ENCODE peak calls at places on chromosomes 13 and 19, in five cellular contexts. U is H1, H is HEK293T, R is GM12878, O is HepG2. W is an unnamed sample.

GRCh38 chr19:17829855-17830566 is 8.7 kb upstream of the INSL3 start:
- DNase-seq in O (no peak), R (no peak), U (peak), H (peak), W (peak)

GRCh38 chr13:51241720-51242119 is 19.5 kb downstream of the FAM124A start:
- DNase-seq in O (no peak), H (no peak), U (peak), R (no peak), W (no peak)

GRCh38 chr13:33262069-33262487 is 23.5 kb downstream of the STARD13 start:
- DNase-seq in O (peak), R (no peak), U (no peak), H (no peak), W (no peak)

GRCh38 chr13:32253911-32254399 is 61.2 kb downstream of the ZAR1L start:
- DNase-seq in U (no peak), H (no peak), O (no peak), R (no peak), W (no peak)

GRCh38 chr19:50181121-50181520 is 18.0 kb upstream of the IZUMO2 start:
- DNase-seq in U (no peak), H (no peak), O (no peak), R (no peak), W (no peak)

GRCh38 chr19:47330466-47330869 is 1.5 kb upstream of the C5AR2 start:
- DNase-seq in O (no peak), H (no peak), U (no peak), R (no peak), W (no peak)

GRCh38 chr19:47351545-47351944 is 2.4 kb downstream of the DHX34 start:
- DNase-seq in U (no peak), H (peak), R (no peak), O (peak), W (no peak)

GRCh38 chr13:74132152-74132767 is 1.9 kb downstream of the KLF12 start:
- DNase-seq in U (no peak), R (no peak), H (peak), O (peak), W (no peak)

GRCh38 chr19:3760871-3761361 is 576 bp downstream of the APBA3 start:
- DNase-seq in R (no peak), H (no peak), O (no peak), U (no peak), W (no peak)

GRCh38 chr13:76965759-76966421 is 17.6 kb downstream of the ACOD1 start:
- DNase-seq in U (no peak), H (peak), R (no peak), O (no peak), W (no peak)

GRCh38 chr19:45668342-45668871 is 386 bp downstream of the GIPR start:
- DNase-seq in R (no peak), U (no peak), H (no peak), O (no peak), W (no peak)

GRCh38 chr19:46515879-46516350 is 20.2 kb upstream of the PNMA8B start:
- DNase-seq in U (peak), H (peak), O (peak), R (no peak), W (no peak)

GRCh38 chr19:52742516-52742915 is 7.7 kb upstream of the ZNF611 start:
- DNase-seq in H (no peak), R (no peak), O (no peak), U (no peak), W (no peak)

GRCh38 chr19:47376589-47377144 is 27.6 kb downstream of the DHX34 start:
- DNase-seq in O (no peak), U (no peak), R (no peak), H (no peak), W (no peak)

GRCh38 chr13:99830931-99831330 is 140.6 kb downstream of the ZIC5 start:
- DNase-seq in R (no peak), H (peak), U (no peak), O (no peak), W (no peak)

GRCh38 chr19:6736169-6736916 is 1.0 kb downstream of the GPR108 start:
- DNase-seq in H (peak), O (peak), R (peak), U (peak), W (peak)

GRCh38 chr19:13984875-13985741 is 21.0 kb downstream of the RFX1 start:
- DNase-seq in O (peak), R (no peak), U (no peak), H (no peak), W (no peak)

GRCh38 chr19:29266001-29266400 is 53.0 kb upstream of the UQCRFS1 start:
- DNase-seq in U (no peak), R (no peak), H (no peak), O (no peak), W (no peak)

GRCh38 chr13:75635101-75635620 is 969 bp upstream of the LMO7 start:
- DNase-seq in R (no peak), U (no peak), O (peak), H (peak), W (no peak)

GRCh38 chr19:44539236-44539819 is 9.9 kb upstream of the CEACAM20 start:
- DNase-seq in H (no peak), O (no peak), R (no peak), U (no peak), W (no peak)
- TF ChIP-seq SUZ12 in H (no peak), O (no peak), R (no peak), U (no peak), W (no peak)

GRCh38 chr13:110643768-110644421 is 28.6 kb downstream of the NAXD start:
- DNase-seq in R (no peak), U (peak), O (no peak), H (no peak), W (no peak)
- TF ChIP-seq SUZ12 in R (no peak), U (no peak), O (no peak), H (no peak), W (no peak)

GRCh38 chr19:19131989-19132388 is 6.3 kb downstream of the TMEM161A start:
- DNase-seq in H (no peak), R (no peak), O (no peak), U (no peak), W (no peak)

GRCh38 chr19:19132912-19133311 is 5.4 kb downstream of the TMEM161A start:
- DNase-seq in O (no peak), R (no peak), H (no peak), U (no peak), W (no peak)

GRCh38 chr19:19133985-19134384 is 4.3 kb downstream of the TMEM161A start:
- DNase-seq in R (no peak), O (no peak), U (no peak), H (no peak), W (no peak)

GRCh38 chr19:19137556-19138109 is 645 bp downstream of the TMEM161A start:
- DNase-seq in H (no peak), O (no peak), R (no peak), U (no peak), W (no peak)

GRCh38 chr19:19134687-19135158 is 3.6 kb downstream of the TMEM161A start:
- DNase-seq in R (no peak), U (peak), H (peak), O (no peak), W (no peak)
- TF ChIP-seq SUZ12 in R (no peak), U (no peak), H (no peak), O (no peak), W (no peak)

GRCh38 chr13:40519637-40520036 is 146.8 kb downstream of the FOXO1 start:
- DNase-seq in R (no peak), U (no peak), H (peak), O (no peak), W (no peak)
- TF ChIP-seq SUZ12 in R (no peak), U (no peak), H (no peak), O (no peak), W (no peak)

GRCh38 chr13:48018637-48019036 is 17.6 kb upstream of the SUCLA2 start:
- DNase-seq in H (no peak), R (no peak), O (no peak), U (no peak), W (no peak)
- TF ChIP-seq SUZ12 in H (no peak), R (no peak), O (no peak), U (no peak), W (no peak)

GRCh38 chr19:7850975-7851622 is 21.1 kb downstream of the EVI5L start:
- DNase-seq in U (no peak), H (no peak), R (no peak), O (no peak), W (no peak)

GRCh38 chr19:7855426-7856276 is 18.5 kb downstream of the PRR36 start:
- DNase-seq in O (no peak), R (no peak), H (no peak), U (no peak), W (no peak)

GRCh38 chr19:7851623-7852500 is 21.8 kb downstream of the EVI5L start:
- DNase-seq in U (no peak), O (no peak), R (no peak), H (no peak), W (no peak)

GRCh38 chr19:7853760-7854107 is 20.5 kb downstream of the PRR36 start:
- DNase-seq in U (no peak), H (no peak), R (no peak), O (no peak), W (no peak)

GRCh38 chr19:7852851-7853759 is 21.1 kb downstream of the PRR36 start:
- DNase-seq in O (peak), R (no peak), H (peak), U (peak), W (no peak)
- TF ChIP-seq SUZ12 in O (no peak), R (no peak), H (no peak), U (no peak), W (no peak)

DNA sequence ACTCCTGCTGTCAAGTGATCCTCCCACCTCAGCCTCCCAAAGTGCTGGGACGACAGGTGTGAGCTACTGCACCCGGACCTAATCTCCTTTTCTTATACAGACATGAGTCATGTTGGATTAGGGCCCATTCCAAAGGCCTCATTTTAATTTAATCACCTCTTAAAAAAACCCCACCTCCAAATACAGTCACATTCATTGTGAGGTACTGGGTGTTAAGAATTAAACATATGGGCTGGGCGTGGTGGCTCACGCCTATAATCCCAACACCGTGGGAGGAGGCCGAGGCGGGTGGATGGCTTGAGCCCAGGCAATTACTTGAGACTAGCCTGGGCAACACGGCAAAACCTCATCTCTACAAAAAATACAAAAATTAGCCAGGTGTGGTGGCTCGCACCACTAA is 46.6 kb downstream of the PIN1 start:
- DNase-seq in R (no peak), H (no peak), U (no peak), O (no peak), W (no peak)
- TF ChIP-seq SUZ12 in R (no peak), H (no peak), U (no peak), O (no peak), W (no peak)

GRCh38 chr19:8510589-8511115 is 3.3 kb downstream of the ZNF414 start:
- DNase-seq in U (no peak), H (no peak), O (no peak), R (no peak), W (no peak)
- TF ChIP-seq SUZ12 in U (no peak), H (no peak), O (no peak), R (no peak), W (no peak)